ENCODE peak calls at places on chromosomes 13 and 19, in six cellular contexts. One of them, this sample, is unnamed.

GRCh38 chr13:22357132-22357531 is 686.3 kb downstream of the FGF9 start:
- DNase-seq in HCEC 1CT: no peak
- DNase-seq in effector CD8-positive, alpha-beta T cell: no peak
- DNase-seq in mesenchymal stem cell: peak
- DNase-seq in A549: no peak
- DNase-seq in BE2C: no peak
- DNase-seq in this sample: no peak

GRCh38 chr13:94020833-94021232 is 458.6 kb downstream of the DCT start:
- DNase-seq in effector CD8-positive, alpha-beta T cell: no peak
- DNase-seq in mesenchymal stem cell: peak
- DNase-seq in BE2C: no peak
- DNase-seq in A549: no peak
- DNase-seq in HCEC 1CT: peak
- DNase-seq in this sample: no peak

GRCh38 chr13:30659980-30660379 is 42.3 kb downstream of the USPL1 start:
- DNase-seq in HCEC 1CT: no peak
- DNase-seq in effector CD8-positive, alpha-beta T cell: no peak
- DNase-seq in mesenchymal stem cell: no peak
- DNase-seq in A549: no peak
- DNase-seq in BE2C: peak
- DNase-seq in this sample: no peak

GRCh38 chr19:18128805-18129204 is 24.2 kb upstream of the PIK3R2 start:
- DNase-seq in effector CD8-positive, alpha-beta T cell: no peak
- DNase-seq in BE2C: no peak
- DNase-seq in mesenchymal stem cell: no peak
- DNase-seq in A549: no peak
- DNase-seq in HCEC 1CT: no peak
- DNase-seq in this sample: no peak

GRCh38 chr19:38737921-38738731 is 6.1 kb downstream of the CAPN12 start:
- DNase-seq in A549: no peak
- DNase-seq in HCEC 1CT: no peak
- DNase-seq in mesenchymal stem cell: no peak
- DNase-seq in effector CD8-positive, alpha-beta T cell: no peak
- DNase-seq in BE2C: no peak
- DNase-seq in this sample: no peak

GRCh38 chr13:98142427-98143156 is at the start of gene FARP1:
- DNase-seq in A549: peak
- DNase-seq in effector CD8-positive, alpha-beta T cell: no peak
- DNase-seq in HCEC 1CT: peak
- DNase-seq in BE2C: peak
- DNase-seq in mesenchymal stem cell: peak
- DNase-seq in this sample: peak

GRCh38 chr19:51439021-51439465 is 19.2 kb downstream of the SIGLEC8 start:
- DNase-seq in HCEC 1CT: no peak
- DNase-seq in BE2C: no peak
- DNase-seq in mesenchymal stem cell: no peak
- DNase-seq in effector CD8-positive, alpha-beta T cell: no peak
- DNase-seq in A549: no peak
- DNase-seq in this sample: no peak

GRCh38 chr13:82597737-82598136 is 1284.5 kb downstream of the SLITRK1 start:
- DNase-seq in BE2C: no peak
- DNase-seq in A549: no peak
- DNase-seq in mesenchymal stem cell: no peak
- DNase-seq in HCEC 1CT: no peak
- DNase-seq in effector CD8-positive, alpha-beta T cell: no peak
- DNase-seq in this sample: no peak

GRCh38 chr13:110581489-110582185 is 20.1 kb upstream of the RAB20 start:
- DNase-seq in A549: no peak
- DNase-seq in mesenchymal stem cell: no peak
- DNase-seq in HCEC 1CT: no peak
- DNase-seq in effector CD8-positive, alpha-beta T cell: no peak
- DNase-seq in BE2C: no peak
- DNase-seq in this sample: no peak

GRCh38 chr13:59774511-59774911 is 389.2 kb downstream of the DIAPH3 start:
- DNase-seq in A549: peak
- DNase-seq in mesenchymal stem cell: peak
- DNase-seq in BE2C: no peak
- DNase-seq in effector CD8-positive, alpha-beta T cell: no peak
- DNase-seq in HCEC 1CT: peak
- DNase-seq in this sample: no peak

GRCh38 chr13:37526710-37527446 is 71.7 kb downstream of the POSTN start:
- DNase-seq in A549: no peak
- DNase-seq in HCEC 1CT: no peak
- DNase-seq in BE2C: no peak
- DNase-seq in mesenchymal stem cell: peak
- DNase-seq in effector CD8-positive, alpha-beta T cell: no peak
- DNase-seq in this sample: no peak

GRCh38 chr19:54790711-54791110 is 12.7 kb upstream of the KIR2DL4 start:
- DNase-seq in HCEC 1CT: no peak
- DNase-seq in mesenchymal stem cell: no peak
- DNase-seq in effector CD8-positive, alpha-beta T cell: no peak
- DNase-seq in BE2C: no peak
- DNase-seq in A549: no peak
- DNase-seq in this sample: no peak

GRCh38 chr13:100828226-100828625 is 153.6 kb upstream of the TMTC4 start:
- DNase-seq in HCEC 1CT: peak
- DNase-seq in effector CD8-positive, alpha-beta T cell: no peak
- DNase-seq in BE2C: no peak
- DNase-seq in mesenchymal stem cell: no peak
- DNase-seq in A549: no peak
- DNase-seq in this sample: no peak

GRCh38 chr13:32530841-32531253 is 7.7 kb downstream of the N4BP2L2 start:
- DNase-seq in effector CD8-positive, alpha-beta T cell: no peak
- DNase-seq in HCEC 1CT: peak
- DNase-seq in mesenchymal stem cell: peak
- DNase-seq in A549: no peak
- DNase-seq in BE2C: no peak
- DNase-seq in this sample: no peak

GRCh38 chr13:109652536-109652935 is 133.8 kb downstream of the IRS2 start:
- DNase-seq in A549: no peak
- DNase-seq in effector CD8-positive, alpha-beta T cell: no peak
- DNase-seq in BE2C: no peak
- DNase-seq in HCEC 1CT: peak
- DNase-seq in mesenchymal stem cell: peak
- DNase-seq in this sample: no peak

GRCh38 chr19:18712981-18713380 is 29.5 kb downstream of the CRTC1 start:
- DNase-seq in HCEC 1CT: no peak
- DNase-seq in effector CD8-positive, alpha-beta T cell: no peak
- DNase-seq in mesenchymal stem cell: peak
- DNase-seq in BE2C: no peak
- DNase-seq in A549: no peak
- DNase-seq in this sample: no peak

GRCh38 chr19:30319876-30320275 is 52.3 kb upstream of the ZNF536 start:
- DNase-seq in HCEC 1CT: no peak
- DNase-seq in effector CD8-positive, alpha-beta T cell: no peak
- DNase-seq in mesenchymal stem cell: no peak
- DNase-seq in A549: no peak
- DNase-seq in BE2C: no peak
- DNase-seq in this sample: no peak

GRCh38 chr13:111958612-111959395 is 108.1 kb upstream of the SOX1 start:
- DNase-seq in effector CD8-positive, alpha-beta T cell: no peak
- DNase-seq in A549: no peak
- DNase-seq in mesenchymal stem cell: no peak
- DNase-seq in HCEC 1CT: no peak
- DNase-seq in BE2C: no peak
- DNase-seq in this sample: no peak

GRCh38 chr19:47240996-47241918 is 10.3 kb upstream of the BBC3 start:
- DNase-seq in BE2C: peak
- DNase-seq in HCEC 1CT: peak
- DNase-seq in effector CD8-positive, alpha-beta T cell: peak
- DNase-seq in A549: peak
- DNase-seq in mesenchymal stem cell: peak
- DNase-seq in this sample: peak

GRCh38 chr13:50127726-50128291 is 112.6 kb downstream of the KCNRG start:
- DNase-seq in HCEC 1CT: no peak
- DNase-seq in mesenchymal stem cell: no peak
- DNase-seq in BE2C: no peak
- DNase-seq in effector CD8-positive, alpha-beta T cell: no peak
- DNase-seq in A549: no peak
- DNase-seq in this sample: no peak

GRCh38 chr19:2494084-2494446 is 18.1 kb downstream of the GADD45B start:
- DNase-seq in effector CD8-positive, alpha-beta T cell: no peak
- DNase-seq in A549: peak
- DNase-seq in mesenchymal stem cell: peak
- DNase-seq in HCEC 1CT: peak
- DNase-seq in BE2C: peak
- DNase-seq in this sample: no peak

GRCh38 chr19:37933965-37934364 is 27.0 kb downstream of the SIPA1L3 start:
- DNase-seq in A549: peak
- DNase-seq in mesenchymal stem cell: peak
- DNase-seq in effector CD8-positive, alpha-beta T cell: no peak
- DNase-seq in BE2C: no peak
- DNase-seq in HCEC 1CT: no peak
- DNase-seq in this sample: peak

GRCh38 chr13:50711449-50711848 is 132.0 kb downstream of the DLEU7 start:
- DNase-seq in mesenchymal stem cell: no peak
- DNase-seq in BE2C: peak
- DNase-seq in HCEC 1CT: no peak
- DNase-seq in effector CD8-positive, alpha-beta T cell: no peak
- DNase-seq in A549: no peak
- DNase-seq in this sample: no peak

GRCh38 chr19:7228935-7229541 is 65.2 kb downstream of the INSR start:
- DNase-seq in A549: no peak
- DNase-seq in BE2C: no peak
- DNase-seq in effector CD8-positive, alpha-beta T cell: no peak
- DNase-seq in HCEC 1CT: no peak
- DNase-seq in mesenchymal stem cell: no peak
- DNase-seq in this sample: no peak

GRCh38 chr13:113930711-113931637 is 42.9 kb downstream of the C13orf46 start:
- DNase-seq in A549: no peak
- DNase-seq in mesenchymal stem cell: no peak
- DNase-seq in effector CD8-positive, alpha-beta T cell: no peak
- DNase-seq in BE2C: no peak
- DNase-seq in HCEC 1CT: no peak
- DNase-seq in this sample: no peak

GRCh38 chr13:50162567-50162966 is 147.3 kb downstream of the KCNRG start:
- DNase-seq in effector CD8-positive, alpha-beta T cell: no peak
- DNase-seq in HCEC 1CT: no peak
- DNase-seq in A549: no peak
- DNase-seq in BE2C: no peak
- DNase-seq in mesenchymal stem cell: no peak
- DNase-seq in this sample: no peak

GRCh38 chr19:5917431-5918107 is 3.5 kb downstream of the CAPS start:
- DNase-seq in mesenchymal stem cell: no peak
- DNase-seq in effector CD8-positive, alpha-beta T cell: no peak
- DNase-seq in HCEC 1CT: no peak
- DNase-seq in BE2C: no peak
- DNase-seq in A549: no peak
- DNase-seq in this sample: no peak

This sample was measured in psoas muscle.